ENCODE peak calls at places on chromosomes 1 and 21, in eight cellular contexts. One of them, this sample, is unnamed. For H3K27me3, the result is how much of the 10 kb centered on the place peaks cover.

GRCh38 chr1:157371826-157372225 is 180.5 kb downstream of the FCRL5 start:
- DNase-seq in neural progenitor cell: no peak
- DNase-seq in colonic mucosa: no peak
- DNase-seq in HCT116: no peak
- DNase-seq in H9: no peak
- DNase-seq in IMR-90: no peak
- DNase-seq in heart right ventricle: no peak
- DNase-seq in A673: no peak
- DNase-seq in this sample: no peak

GRCh38 chr1:153688283-153688682 is 9.8 kb downstream of the NPR1 start:
- DNase-seq in colonic mucosa: no peak
- DNase-seq in neural progenitor cell: no peak
- DNase-seq in heart right ventricle: no peak
- DNase-seq in IMR-90: no peak
- DNase-seq in H9: no peak
- DNase-seq in HCT116: no peak
- DNase-seq in A673: no peak
- DNase-seq in this sample: no peak

GRCh38 chr21:25396135-25396711 is 211.1 kb downstream of the MRPL39 start:
- DNase-seq in IMR-90: no peak
- DNase-seq in HCT116: no peak
- DNase-seq in heart right ventricle: no peak
- DNase-seq in colonic mucosa: no peak
- DNase-seq in H9: no peak
- DNase-seq in A673: no peak
- DNase-seq in neural progenitor cell: no peak
- DNase-seq in this sample: no peak

GRCh38 chr1:15820478-15820877 is 13.0 kb upstream of the UQCRHL start:
- DNase-seq in neural progenitor cell: no peak
- DNase-seq in HCT116: no peak
- DNase-seq in heart right ventricle: no peak
- DNase-seq in H9: no peak
- DNase-seq in colonic mucosa: no peak
- DNase-seq in IMR-90: peak
- DNase-seq in A673: no peak
- DNase-seq in this sample: no peak

GRCh38 chr1:210262167-210262896 is 29.7 kb downstream of the SERTAD4 start:
- DNase-seq in A673: no peak
- DNase-seq in heart right ventricle: peak
- DNase-seq in HCT116: no peak
- DNase-seq in neural progenitor cell: no peak
- DNase-seq in IMR-90: peak
- DNase-seq in H9: no peak
- DNase-seq in colonic mucosa: no peak
- DNase-seq in this sample: no peak

GRCh38 chr1:88609051-88609450 is 75.0 kb upstream of the PKN2 start:
- DNase-seq in H9: no peak
- DNase-seq in heart right ventricle: no peak
- DNase-seq in colonic mucosa: no peak
- DNase-seq in A673: no peak
- DNase-seq in HCT116: no peak
- DNase-seq in neural progenitor cell: no peak
- DNase-seq in IMR-90: no peak
- DNase-seq in this sample: no peak

GRCh38 chr1:110254604-110255003 is 44.5 kb downstream of the KCNC4 start:
- DNase-seq in A673: no peak
- DNase-seq in colonic mucosa: no peak
- DNase-seq in neural progenitor cell: no peak
- DNase-seq in IMR-90: no peak
- DNase-seq in H9: peak
- DNase-seq in heart right ventricle: no peak
- DNase-seq in HCT116: no peak
- DNase-seq in this sample: no peak

GRCh38 chr1:37250371-37250770 is 216.1 kb upstream of the GRIK3 start:
- DNase-seq in colonic mucosa: no peak
- DNase-seq in HCT116: no peak
- DNase-seq in A673: no peak
- DNase-seq in IMR-90: peak
- DNase-seq in H9: no peak
- DNase-seq in neural progenitor cell: no peak
- DNase-seq in heart right ventricle: no peak
- DNase-seq in this sample: no peak

GRCh38 chr1:39635205-39635870 is 4.1 kb downstream of the HEYL start:
- DNase-seq in neural progenitor cell: no peak
- DNase-seq in HCT116: no peak
- DNase-seq in H9: no peak
- DNase-seq in IMR-90: no peak
- DNase-seq in A673: peak
- DNase-seq in colonic mucosa: no peak
- DNase-seq in heart right ventricle: peak
- DNase-seq in this sample: no peak

GRCh38 chr1:232383455-232384074 is 246.4 kb downstream of the SIPA1L2 start:
- DNase-seq in A673: no peak
- DNase-seq in neural progenitor cell: no peak
- DNase-seq in HCT116: peak
- DNase-seq in heart right ventricle: no peak
- DNase-seq in IMR-90: no peak
- DNase-seq in H9: no peak
- DNase-seq in colonic mucosa: no peak
- DNase-seq in this sample: no peak

GRCh38 chr1:35298464-35298863 is 30.0 kb downstream of the ZMYM4 start:
- DNase-seq in H9: peak
- DNase-seq in A673: peak
- DNase-seq in IMR-90: peak
- DNase-seq in heart right ventricle: peak
- DNase-seq in neural progenitor cell: peak
- DNase-seq in colonic mucosa: peak
- DNase-seq in HCT116: no peak
- DNase-seq in this sample: peak

GRCh38 chr1:3879787-3880428 is 20.2 kb downstream of the C1orf174 start:
- DNase-seq in heart right ventricle: no peak
- DNase-seq in H9: no peak
- DNase-seq in IMR-90: no peak
- DNase-seq in colonic mucosa: no peak
- DNase-seq in HCT116: no peak
- DNase-seq in neural progenitor cell: no peak
- DNase-seq in A673: no peak
- DNase-seq in this sample: no peak

GRCh38 chr1:234230414-234230862 is 142.8 kb upstream of the COA6 start:
- DNase-seq in A673: no peak
- DNase-seq in IMR-90: no peak
- DNase-seq in neural progenitor cell: no peak
- DNase-seq in heart right ventricle: no peak
- DNase-seq in H9: no peak
- DNase-seq in HCT116: no peak
- DNase-seq in colonic mucosa: no peak
- DNase-seq in this sample: no peak

GRCh38 chr1:161730050-161730564 is 8.8 kb downstream of the FCRLB start:
- DNase-seq in IMR-90: peak
- DNase-seq in heart right ventricle: no peak
- DNase-seq in neural progenitor cell: no peak
- DNase-seq in HCT116: no peak
- DNase-seq in colonic mucosa: no peak
- DNase-seq in A673: peak
- DNase-seq in H9: no peak
- DNase-seq in this sample: peak

GRCh38 chr1:63817152-63817667 is 43.4 kb downstream of the ROR1 start:
- DNase-seq in colonic mucosa: no peak
- DNase-seq in neural progenitor cell: no peak
- DNase-seq in IMR-90: peak
- DNase-seq in A673: peak
- DNase-seq in heart right ventricle: no peak
- DNase-seq in HCT116: no peak
- DNase-seq in H9: no peak
- DNase-seq in this sample: no peak

GRCh38 chr1:181324797-181325616 is 158.3 kb upstream of the CACNA1E start:
- DNase-seq in A673: no peak
- DNase-seq in IMR-90: no peak
- DNase-seq in heart right ventricle: no peak
- DNase-seq in neural progenitor cell: no peak
- DNase-seq in colonic mucosa: no peak
- DNase-seq in HCT116: peak
- DNase-seq in H9: no peak
- DNase-seq in this sample: peak

GRCh38 chr1:89464008-89464407 is 60.6 kb upstream of the LRRC8B start:
- DNase-seq in A673: no peak
- DNase-seq in H9: no peak
- DNase-seq in IMR-90: no peak
- DNase-seq in HCT116: no peak
- DNase-seq in heart right ventricle: no peak
- DNase-seq in colonic mucosa: no peak
- DNase-seq in neural progenitor cell: no peak
- DNase-seq in this sample: peak

GRCh38 chr1:157429841-157430240 is 122.5 kb downstream of the FCRL5 start:
- DNase-seq in HCT116: no peak
- DNase-seq in neural progenitor cell: no peak
- DNase-seq in H9: no peak
- DNase-seq in IMR-90: no peak
- DNase-seq in colonic mucosa: no peak
- DNase-seq in heart right ventricle: no peak
- DNase-seq in A673: no peak
- DNase-seq in this sample: no peak

GRCh38 chr1:64748222-64748621 is 3.3 kb downstream of the RAVER2 start:
- DNase-seq in A673: no peak
- DNase-seq in H9: no peak
- DNase-seq in HCT116: no peak
- DNase-seq in colonic mucosa: peak
- DNase-seq in IMR-90: no peak
- DNase-seq in heart right ventricle: no peak
- DNase-seq in neural progenitor cell: no peak
- DNase-seq in this sample: no peak

GRCh38 chr1:23628951-23629387 is 62.6 kb upstream of the RPL11 start:
- DNase-seq in H9: no peak
- DNase-seq in neural progenitor cell: no peak
- DNase-seq in IMR-90: no peak
- DNase-seq in heart right ventricle: no peak
- DNase-seq in colonic mucosa: no peak
- DNase-seq in HCT116: no peak
- DNase-seq in A673: no peak
- DNase-seq in this sample: no peak

GRCh38 chr1:178266619-178267066 is 172.7 kb downstream of the RASAL2 start:
- DNase-seq in colonic mucosa: no peak
- DNase-seq in H9: peak
- DNase-seq in neural progenitor cell: peak
- DNase-seq in heart right ventricle: no peak
- DNase-seq in IMR-90: no peak
- DNase-seq in A673: no peak
- DNase-seq in HCT116: no peak
- DNase-seq in this sample: no peak

GRCh38 chr1:31671556-31672201 is 27.0 kb upstream of the PEF1 start:
- DNase-seq in colonic mucosa: no peak
- DNase-seq in heart right ventricle: no peak
- DNase-seq in IMR-90: peak
- DNase-seq in H9: no peak
- DNase-seq in neural progenitor cell: no peak
- DNase-seq in A673: no peak
- DNase-seq in HCT116: no peak
- DNase-seq in this sample: no peak

GRCh38 chr21:46294647-46295176 is 8.6 kb downstream of the YBEY start:
- DNase-seq in HCT116: no peak
- DNase-seq in heart right ventricle: peak
- DNase-seq in neural progenitor cell: no peak
- DNase-seq in IMR-90: peak
- DNase-seq in H9: no peak
- DNase-seq in colonic mucosa: no peak
- DNase-seq in A673: peak
- DNase-seq in this sample: peak

GRCh38 chr1:118097622-118098348 is 87.2 kb downstream of the SPAG17 start:
- DNase-seq in IMR-90: peak
- DNase-seq in H9: no peak
- DNase-seq in heart right ventricle: no peak
- DNase-seq in A673: no peak
- DNase-seq in colonic mucosa: no peak
- DNase-seq in neural progenitor cell: no peak
- DNase-seq in HCT116: no peak
- DNase-seq in this sample: no peak
- TF ChIP-seq CTCF in IMR-90: no peak
- TF ChIP-seq CTCF in H9: no peak
- TF ChIP-seq CTCF in heart right ventricle: no peak
- TF ChIP-seq CTCF in A673: no peak
- TF ChIP-seq CTCF in colonic mucosa: no peak
- TF ChIP-seq CTCF in neural progenitor cell: no peak
- TF ChIP-seq CTCF in HCT116: no peak
- TF ChIP-seq CTCF in this sample: no peak

GRCh38 chr21:35189077-35189863 is 140.2 kb upstream of the RUNX1 start:
- DNase-seq in IMR-90: peak
- DNase-seq in neural progenitor cell: no peak
- DNase-seq in A673: no peak
- DNase-seq in colonic mucosa: no peak
- DNase-seq in H9: no peak
- DNase-seq in heart right ventricle: no peak
- DNase-seq in HCT116: no peak
- DNase-seq in this sample: peak
- H3K27ac ChIP-seq in IMR-90: no peak
- H3K27ac ChIP-seq in neural progenitor cell: no peak
- H3K27ac ChIP-seq in A673: no peak
- H3K27ac ChIP-seq in colonic mucosa: no peak
- H3K27ac ChIP-seq in H9: no peak
- H3K27ac ChIP-seq in heart right ventricle: no peak
- H3K27ac ChIP-seq in HCT116: no peak
- H3K27ac ChIP-seq in this sample: peak

DNA sequence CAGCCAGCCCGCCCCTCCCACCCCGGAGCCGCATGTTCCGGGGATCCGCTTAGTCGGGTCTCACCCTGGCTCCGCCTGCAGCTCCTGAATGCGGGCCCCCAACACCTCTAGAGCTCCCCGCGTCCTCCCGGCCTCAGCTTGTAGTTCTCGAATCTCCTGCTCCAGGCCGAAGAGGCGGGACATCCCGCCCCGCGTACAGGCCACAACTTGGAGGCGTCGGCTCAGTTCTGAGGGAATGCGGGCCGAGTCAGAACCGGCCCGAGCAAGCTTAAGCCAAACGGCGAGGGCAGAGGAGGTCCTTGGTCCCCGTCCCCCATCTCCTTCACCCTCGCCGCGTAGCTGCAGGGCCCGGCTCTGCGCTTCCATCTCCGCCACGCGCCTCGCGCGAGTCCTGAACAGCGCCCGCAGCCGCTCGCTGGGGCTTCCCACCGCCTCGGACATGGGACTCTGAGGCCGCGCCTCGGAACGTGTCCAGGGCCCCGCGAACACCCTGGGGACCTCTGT is 911 bp downstream of the CCDC17 start:
- DNase-seq in H9: peak
- DNase-seq in HCT116: no peak
- DNase-seq in heart right ventricle: no peak
- DNase-seq in A673: no peak
- DNase-seq in neural progenitor cell: peak
- DNase-seq in IMR-90: no peak
- DNase-seq in colonic mucosa: no peak
- DNase-seq in this sample: peak
- H3K27me3 ChIP-seq in H9: under half
- H3K27me3 ChIP-seq in HCT116: under half
- H3K27me3 ChIP-seq in heart right ventricle: under half
- H3K27me3 ChIP-seq in A673: under half
- H3K27me3 ChIP-seq in neural progenitor cell: under half
- H3K27me3 ChIP-seq in IMR-90: under half
- H3K27me3 ChIP-seq in colonic mucosa: under half
- H3K27me3 ChIP-seq in this sample: under half

GRCh38 chr1:242467556-242468145 is 56.8 kb downstream of the PLD5 start:
- DNase-seq in neural progenitor cell: peak
- DNase-seq in heart right ventricle: peak
- DNase-seq in colonic mucosa: peak
- DNase-seq in HCT116: peak
- DNase-seq in IMR-90: peak
- DNase-seq in H9: peak
- DNase-seq in A673: peak
- DNase-seq in this sample: no peak
- TF ChIP-seq CTCF in neural progenitor cell: peak
- TF ChIP-seq CTCF in heart right ventricle: peak
- TF ChIP-seq CTCF in colonic mucosa: peak
- TF ChIP-seq CTCF in HCT116: peak
- TF ChIP-seq CTCF in IMR-90: peak
- TF ChIP-seq CTCF in H9: peak
- TF ChIP-seq CTCF in A673: peak
- TF ChIP-seq CTCF in this sample: peak